ENCODE peak calls at places on chromosome 19, in seven cellular contexts. T, S, W, B, V, G and E are unnamed samples.

GRCh38 chr19:1026189-1027019 is at the start of gene CNN2:
- DNase-seq in G (peak; percentile 84), W (peak; percentile 77), V (peak; percentile 89), S (no peak), T (peak; percentile 81), B (no peak), E (peak; percentile 84)

GRCh38 chr19:56637976-56638555 is 4.9 kb upstream of the SMIM17 start:
- DNase-seq in T (peak; percentile 80), V (peak; percentile 89), G (peak; percentile 60), B (no peak), W (peak; percentile 81), S (no peak), E (peak; percentile 69)

GRCh38 chr19:18085702-18086457 is 854 bp downstream of the IL12RB1 start:
- DNase-seq in V (no peak), T (no peak), G (no peak), S (no peak), B (no peak), W (no peak), E (no peak)

GRCh38 chr19:8240274-8241229 is 31.4 kb downstream of the CERS4 start:
- DNase-seq in G (peak; percentile 91), T (peak; percentile 96), V (peak; percentile 88), W (peak; percentile 97), B (peak; percentile 47), S (peak; percentile 42), E (peak; percentile 89)

GRCh38 chr19:18650048-18650435 is 13.2 kb downstream of the KLHL26 start:
- DNase-seq in B (no peak), V (peak; percentile 80), T (peak; percentile 52), W (no peak), G (peak; percentile 79), S (no peak), E (peak; percentile 82)

GRCh38 chr19:8607386-8607785 is 3.1 kb downstream of the ADAMTS10 start:
- DNase-seq in B (peak; percentile 83), W (peak; percentile 87), V (peak; percentile 46), S (no peak), T (peak; percentile 73), G (no peak), E (peak; percentile 86)

GRCh38 chr19:43784251-43784980 is 3.6 kb upstream of the KCNN4 start:
- DNase-seq in S (no peak), B (no peak), T (peak; percentile 75), G (no peak), V (no peak), W (peak; percentile 87), E (peak; percentile 75)

GRCh38 chr19:384801-385169 is 24.2 kb downstream of the C2CD4C start:
- DNase-seq in S (no peak), W (no peak), G (no peak), V (no peak), T (no peak), B (no peak), E (no peak)

GRCh38 chr19:2731181-2732117 is 8.4 kb downstream of the SLC39A3 start:
- DNase-seq in G (no peak), V (no peak), B (no peak), S (no peak), W (no peak), T (no peak), E (no peak)

GRCh38 chr19:30745476-30745985 is 373.3 kb downstream of the ZNF536 start:
- DNase-seq in W (no peak), V (no peak), T (no peak), S (no peak), G (no peak), B (no peak), E (no peak)

GRCh38 chr19:8697671-8698432 is 743 bp downstream of the ACTL9 start:
- DNase-seq in G (no peak), V (no peak), B (no peak), S (no peak), W (no peak), T (no peak), E (no peak)

GRCh38 chr19:52991484-52991883 is 22.2 kb upstream of the ERVV-1 start:
- DNase-seq in B (no peak), V (no peak), G (no peak), T (peak; percentile 54), W (peak; percentile 48), S (no peak), E (peak; percentile 46)

GRCh38 chr19:16190736-16191135 is 5.5 kb downstream of the FAM32A start:
- DNase-seq in G (no peak), T (no peak), W (no peak), V (no peak), B (no peak), S (no peak), E (no peak)

GRCh38 chr19:2246801-2247361 is 2.2 kb upstream of the AMH start:
- DNase-seq in W (peak; percentile 32), B (no peak), G (no peak), S (no peak), V (peak; percentile 59), T (peak; percentile 67), E (peak; percentile 74)

GRCh38 chr19:6720369-6721112 is at the start of gene C3:
- DNase-seq in W (no peak), G (peak; percentile 91), S (no peak), B (no peak), T (peak; percentile 94), V (peak; percentile 51), E (peak; percentile 95)

GRCh38 chr19:1906985-1907562 is 1.9 kb downstream of the ADAT3 start:
- DNase-seq in G (no peak), B (no peak), S (no peak), T (no peak), V (no peak), W (no peak), E (no peak)

GRCh38 chr19:16160943-16161560 is 12.3 kb downstream of the CIB3 start:
- DNase-seq in T (peak; percentile 40), S (no peak), W (peak; percentile 82), B (no peak), V (no peak), G (no peak), E (peak; percentile 29)

GRCh38 chr19:24033308-24033961 is 53.6 kb upstream of the ZNF254 start:
- DNase-seq in W (peak; percentile 94), T (peak; percentile 93), S (peak; percentile 68), G (peak; percentile 88), B (peak; percentile 59), V (peak; percentile 88), E (peak; percentile 95)

GRCh38 chr19:29967623-29968022 is 25.6 kb downstream of the URI1 start:
- DNase-seq in G (no peak), V (no peak), B (no peak), W (peak; percentile 49), T (peak; percentile 57), S (no peak), E (peak; percentile 55)

GRCh38 chr19:2032296-2032941 is 16.9 kb upstream of the BTBD2 start:
- DNase-seq in W (peak; percentile 80), G (peak; percentile 87), B (peak; percentile 85), V (peak; percentile 93), S (peak; percentile 55), T (peak; percentile 84), E (peak; percentile 93)

GRCh38 chr19:1836458-1837221 is 11.6 kb downstream of the REXO1 start:
- DNase-seq in G (no peak), S (no peak), B (no peak), T (no peak), W (no peak), V (no peak), E (no peak)

GRCh38 chr19:51295382-51296126 is 15.9 kb upstream of the IGLON5 start:
- DNase-seq in B (no peak), V (no peak), W (no peak), G (no peak), T (no peak), S (no peak), E (no peak)

GRCh38 chr19:51107406-51108065 is 673 bp downstream of the CTU1 start:
- DNase-seq in W (peak; percentile 43), S (no peak), V (no peak), G (no peak), B (no peak), T (peak; percentile 25), E (peak; percentile 54)

DNA sequence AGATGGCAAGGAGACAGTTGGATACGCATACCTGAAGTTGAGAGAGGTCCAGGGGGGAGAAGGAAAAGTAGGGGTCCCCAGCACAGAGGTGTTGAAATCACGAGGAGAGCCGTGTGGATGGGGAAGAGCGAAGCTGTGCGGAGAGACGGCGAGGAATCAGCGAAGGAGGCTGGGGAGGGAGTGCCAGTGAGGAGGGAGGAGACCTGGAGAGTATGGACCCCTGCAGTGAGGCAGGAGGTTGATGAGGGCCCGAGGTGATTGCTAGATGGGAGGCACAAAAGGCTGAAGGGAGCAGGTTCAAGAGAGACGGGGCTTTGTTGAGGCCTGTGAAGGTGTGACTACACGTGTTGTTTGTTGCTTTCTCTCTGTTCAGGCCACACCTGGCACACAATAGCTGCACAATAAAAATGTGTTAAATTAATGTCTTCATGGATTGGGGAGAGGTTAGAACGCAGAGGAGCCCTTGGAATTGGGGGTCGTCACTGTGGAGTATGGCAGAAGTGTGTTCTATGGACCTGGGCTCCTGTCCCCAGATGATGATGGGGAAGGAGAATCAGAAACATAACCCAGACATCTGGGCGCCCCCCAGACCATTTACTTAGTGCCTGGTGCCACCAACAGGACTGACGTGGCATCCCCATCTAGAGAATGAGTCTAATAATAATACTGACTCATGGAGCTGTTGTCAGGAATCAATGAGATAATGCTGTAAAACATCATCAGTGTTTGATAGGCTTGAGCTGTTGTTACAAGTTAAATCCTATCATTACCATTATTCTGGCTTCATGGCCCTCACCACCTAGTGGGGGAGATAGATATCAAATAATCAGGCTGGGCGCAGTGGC is 137.5 kb downstream of the SIPA1L3 start:
- DNase-seq in T (peak; percentile 42), W (peak; percentile 69), G (no peak), S (no peak), B (no peak), V (no peak), E (peak; percentile 39)
- TF ChIP-seq CTCF in T (peak; percentile 9), W (peak; percentile 16), G (no peak), S (no peak), B (no peak), V (no peak), E (peak; percentile 5)

DNA sequence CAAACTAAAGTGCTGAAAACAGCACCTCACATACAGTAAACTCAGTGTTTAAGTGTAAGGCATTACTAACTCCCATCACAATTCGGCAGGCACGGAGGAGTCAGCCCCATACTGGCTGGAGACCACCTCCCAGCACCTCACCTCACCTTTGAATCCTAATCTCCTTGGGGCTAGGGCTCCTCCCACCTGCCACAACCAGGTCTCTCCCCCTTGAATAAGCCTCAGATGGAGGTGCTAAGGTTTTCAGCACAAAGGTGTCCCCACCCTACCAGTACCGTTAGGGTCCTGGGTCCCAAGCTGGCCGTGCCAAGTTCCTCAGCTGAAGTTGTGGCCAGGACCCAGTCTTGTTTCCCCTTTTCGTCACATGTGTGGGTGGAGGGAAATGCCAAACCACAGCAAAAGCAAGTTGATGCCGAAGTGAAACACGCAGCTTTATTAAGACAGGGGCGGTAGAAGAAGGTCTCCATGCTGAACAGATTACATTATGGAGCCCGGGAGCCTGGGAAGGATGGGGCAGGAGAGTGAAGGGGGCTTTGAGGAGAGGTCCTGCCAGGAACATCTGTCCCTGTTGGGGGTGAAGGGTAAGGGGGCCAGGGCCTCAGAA is at the start of gene IGFLR1:
- DNase-seq in W (no peak), T (no peak), V (no peak), B (no peak), G (no peak), S (no peak), E (no peak)
- H3K4me3 ChIP-seq in W (peak within 1 kb of the TSS; percentile 64), T (no peak within 1 kb of the TSS), V (no peak within 1 kb of the TSS), B (peak within 1 kb of the TSS; percentile 84), G (no peak within 1 kb of the TSS), S (no peak within 1 kb of the TSS), E (no peak within 1 kb of the TSS)

GRCh38 chr19:10389863-10390262 is 9.5 kb upstream of the TYK2 start:
- DNase-seq in B (no peak), T (peak; percentile 18), W (no peak), G (no peak), S (no peak), V (no peak), E (no peak)
- TF ChIP-seq CTCF in B (no peak), T (peak; percentile 14), W (peak; percentile 24), G (no peak), S (no peak), V (no peak), E (peak; percentile 32)

GRCh38 chr19:48837081-48837524 is 812 bp upstream of the HSD17B14 start:
- DNase-seq in V (peak; percentile 85), G (peak; percentile 87), W (peak; percentile 88), T (peak; percentile 77), S (no peak), B (peak; percentile 69), E (peak; percentile 77)
- H3K4me3 ChIP-seq in V (no peak overlapping the region), G (peak overlapping the region; percentile 27), W (peak overlapping the region; percentile 29), T (peak overlapping the region; percentile 17), S (no peak overlapping the region), B (peak overlapping the region; percentile 84), E (peak overlapping the region; percentile 14)